ENCODE peak calls at places on chromosomes 13 and 19, in five cellular contexts. One of them, this sample, is unnamed.

GRCh38 chr13:111436446-111436845 is 116.0 kb downstream of the TEX29 start:
- DNase-seq in RPMI7951: no peak
- DNase-seq in NCI-H774: no peak
- DNase-seq in amniotic stem cell: no peak
- DNase-seq in NCI-H82: no peak
- DNase-seq in this sample: no peak

GRCh38 chr19:43498233-43498830 is 6.2 kb downstream of the PHLDB3 start:
- DNase-seq in amniotic stem cell: no peak
- DNase-seq in NCI-H82: no peak
- DNase-seq in NCI-H774: no peak
- DNase-seq in RPMI7951: no peak
- DNase-seq in this sample: no peak

GRCh38 chr19:33377586-33378475 is 4.3 kb downstream of the CEBPG start:
- DNase-seq in NCI-H82: peak
- DNase-seq in NCI-H774: no peak
- DNase-seq in RPMI7951: no peak
- DNase-seq in amniotic stem cell: no peak
- DNase-seq in this sample: no peak

GRCh38 chr13:109955598-109955997 is 169.2 kb upstream of the IRS2 start:
- DNase-seq in NCI-H82: no peak
- DNase-seq in amniotic stem cell: no peak
- DNase-seq in RPMI7951: no peak
- DNase-seq in NCI-H774: no peak
- DNase-seq in this sample: no peak

GRCh38 chr19:46660008-46660517 is 919 bp downstream of the DACT3 start:
- DNase-seq in amniotic stem cell: no peak
- DNase-seq in NCI-H82: peak
- DNase-seq in RPMI7951: no peak
- DNase-seq in NCI-H774: no peak
- DNase-seq in this sample: peak

GRCh38 chr13:35994131-35994966 is 136.8 kb downstream of the DCLK1 start:
- DNase-seq in NCI-H82: no peak
- DNase-seq in amniotic stem cell: peak
- DNase-seq in NCI-H774: no peak
- DNase-seq in RPMI7951: peak
- DNase-seq in this sample: peak

GRCh38 chr13:30863796-30864195 is 42.3 kb upstream of the MEDAG start:
- DNase-seq in RPMI7951: no peak
- DNase-seq in amniotic stem cell: no peak
- DNase-seq in NCI-H774: no peak
- DNase-seq in NCI-H82: no peak
- DNase-seq in this sample: no peak

GRCh38 chr13:42398542-42398941 is 126.6 kb downstream of the AKAP11 start:
- DNase-seq in NCI-H774: no peak
- DNase-seq in NCI-H82: peak
- DNase-seq in amniotic stem cell: no peak
- DNase-seq in RPMI7951: peak
- DNase-seq in this sample: no peak

GRCh38 chr19:11528551-11529341 is at the start of gene ECSIT:
- DNase-seq in amniotic stem cell: peak
- DNase-seq in NCI-H82: peak
- DNase-seq in NCI-H774: peak
- DNase-seq in RPMI7951: peak
- DNase-seq in this sample: peak

GRCh38 chr13:77595166-77595810 is 59.8 kb downstream of the SCEL start:
- DNase-seq in NCI-H774: no peak
- DNase-seq in NCI-H82: peak
- DNase-seq in RPMI7951: peak
- DNase-seq in amniotic stem cell: no peak
- DNase-seq in this sample: peak

GRCh38 chr13:90500569-90500968 is 846.9 kb upstream of the MIR17HG start:
- DNase-seq in RPMI7951: no peak
- DNase-seq in NCI-H82: no peak
- DNase-seq in NCI-H774: no peak
- DNase-seq in amniotic stem cell: no peak
- DNase-seq in this sample: no peak

GRCh38 chr13:74168263-74168675 is 34.1 kb upstream of the KLF12 start:
- DNase-seq in amniotic stem cell: no peak
- DNase-seq in NCI-H774: no peak
- DNase-seq in NCI-H82: no peak
- DNase-seq in RPMI7951: no peak
- DNase-seq in this sample: peak